ENCODE peak calls at places on chromosomes 16 and 17, in five cellular contexts. C, N, S, Q and G are unnamed samples.

GRCh38 chr17:245020-245419 is 63.6 kb upstream of the DOC2B start:
- DNase-seq in C (no peak), N (no peak), S (no peak), Q (peak), G (no peak)

GRCh38 chr17:77445908-77446535 is 305.3 kb downstream of the SEC14L1 start:
- DNase-seq in C (no peak), N (no peak), S (peak), Q (no peak), G (no peak)

GRCh38 chr17:79315282-79316106 is 240.9 kb downstream of the ENGASE start:
- DNase-seq in C (no peak), N (no peak), S (no peak), Q (no peak), G (no peak)

GRCh38 chr17:47735139-47735464 is 2.1 kb downstream of the TBX21 start:
- DNase-seq in C (no peak), N (no peak), S (no peak), Q (peak), G (no peak)

GRCh38 chr16:57966986-57967385 is 3.9 kb downstream of the CNGB1 start:
- DNase-seq in C (no peak), N (no peak), S (no peak), Q (no peak), G (no peak)

GRCh38 chr17:79218175-79218824 is 143.7 kb downstream of the ENGASE start:
- DNase-seq in C (no peak), N (no peak), S (no peak), Q (no peak), G (no peak)

GRCh38 chr16:70679653-70680494 is 6.0 kb downstream of the MTSS2 start:
- DNase-seq in C (no peak), N (no peak), S (peak), Q (no peak), G (no peak)

GRCh38 chr17:59842901-59843652 is 49.7 kb downstream of the TUBD1 start:
- DNase-seq in C (peak), N (no peak), S (peak), Q (peak), G (peak)

GRCh38 chr17:30570596-30571265 is 93.5 kb downstream of the GOSR1 start:
- DNase-seq in C (no peak), N (no peak), S (no peak), Q (no peak), G (no peak)